ENCODE peak calls at places on chromosome 4, in nine cellular contexts. X is ELR; O is activated effector memory CD4-positive, alpha-beta T cell treated with anti-CD3 and anti-CD28 coated beads, Interleukin-2, amount 50 U/mL, for 16 hours; Y is fibroblast of pulmonary artery; Q is RCC 7860; R is hepatocyte; N is cardiac muscle cell; H is activated CD4-positive, alpha-beta T cell treated with anti-CD3 and anti-CD28 coated beads for 24 hours; Z is PC-9. W is an unnamed sample.
A peak's percentile ranks its signal among the peaks of the same experiment; 100 is the strongest.

GRCh38 chr4:78481180-78481579 is 70.4 kb upstream of the ANXA3 start:
- DNase-seq in X (peak; percentile 84), O (no peak), Y (peak; percentile 71), Q (peak; percentile 10), R (no peak), N (no peak), H (no peak), Z (no peak), W (no peak)

GRCh38 chr4:127709456-127709855 is 20.7 kb upstream of the SLC25A31 start:
- DNase-seq in X (no peak), O (no peak), Y (peak; percentile 24), Q (no peak), R (no peak), N (no peak), H (no peak), Z (no peak), W (no peak)

GRCh38 chr4:152281822-152282221 is 254.1 kb downstream of the FBXW7 start:
- DNase-seq in X (no peak), O (no peak), Y (no peak), Q (no peak), R (no peak), N (no peak), H (no peak), Z (no peak), W (no peak)

GRCh38 chr4:128600996-128601857 is 208.3 kb upstream of the JADE1 start:
- DNase-seq in X (peak; percentile 97), O (no peak), Y (peak; percentile 99), Q (peak; percentile 93), R (peak; percentile 90), N (no peak), H (no peak), Z (peak; percentile 63), W (no peak)

GRCh38 chr4:23373269-23373668 is 516.6 kb downstream of the PPARGC1A start:
- DNase-seq in X (peak; percentile 20), O (no peak), Y (peak; percentile 62), Q (peak; percentile 99), R (peak; percentile 76), N (peak; percentile 87), H (no peak), Z (peak; percentile 83), W (no peak)

GRCh38 chr4:110289601-110290100 is 91.2 kb upstream of the ELOVL6 start:
- DNase-seq in X (no peak), O (no peak), Y (no peak), Q (no peak), R (no peak), N (peak; percentile 5), H (no peak), Z (no peak), W (no peak)

GRCh38 chr4:168593399-168593798 is 96.5 kb downstream of the PALLD start:
- DNase-seq in X (no peak), O (no peak), Y (no peak), Q (no peak), R (no peak), N (no peak), H (no peak), Z (no peak), W (no peak)

GRCh38 chr4:159283697-159284492 is 181.0 kb downstream of the RAPGEF2 start:
- DNase-seq in X (peak; percentile 90), O (no peak), Y (peak; percentile 83), Q (peak; percentile 56), R (no peak), N (no peak), H (no peak), Z (peak; percentile 8), W (no peak)

GRCh38 chr4:52963976-52964375 is 101.9 kb downstream of the RASL11B start:
- DNase-seq in X (no peak), O (no peak), Y (no peak), Q (no peak), R (no peak), N (no peak), H (no peak), Z (no peak), W (no peak)

GRCh38 chr4:11198516-11199305 is 230.0 kb downstream of the HS3ST1 start:
- DNase-seq in X (no peak), O (no peak), Y (no peak), Q (no peak), R (no peak), N (no peak), H (no peak), Z (no peak), W (no peak)

GRCh38 chr4:158968961-158969360 is 133.9 kb upstream of the RAPGEF2 start:
- DNase-seq in X (no peak), O (no peak), Y (no peak), Q (no peak), R (no peak), N (no peak), H (no peak), Z (no peak), W (no peak)

GRCh38 chr4:173091362-173091761 is 77.2 kb upstream of the GALNT7 start:
- DNase-seq in X (no peak), O (no peak), Y (no peak), Q (no peak), R (no peak), N (no peak), H (no peak), Z (no peak), W (no peak)

GRCh38 chr4:69859140-69859539 is 805 bp downstream of the SULT1E1 start:
- DNase-seq in X (no peak), O (no peak), Y (no peak), Q (no peak), R (no peak), N (no peak), H (no peak), Z (no peak), W (no peak)

GRCh38 chr4:174503079-174503724 is 19.1 kb downstream of the HPGD start:
- DNase-seq in X (peak; percentile 41), O (no peak), Y (peak; percentile 26), Q (no peak), R (no peak), N (no peak), H (no peak), Z (no peak), W (no peak)

GRCh38 chr4:107747748-107748486 is 27.9 kb upstream of the PAPSS1 start:
- DNase-seq in X (no peak), O (no peak), Y (no peak), Q (no peak), R (no peak), N (no peak), H (no peak), Z (no peak), W (no peak)

GRCh38 chr4:72318771-72319170 is 250.2 kb downstream of the ADAMTS3 start:
- DNase-seq in X (peak; percentile 21), O (no peak), Y (no peak), Q (peak; percentile 78), R (no peak), N (no peak), H (no peak), Z (no peak), W (no peak)

GRCh38 chr4:8302331-8302730 is 32.8 kb downstream of the HTRA3 start:
- DNase-seq in X (no peak), O (peak; percentile 41), Y (no peak), Q (no peak), R (no peak), N (no peak), H (no peak), Z (no peak), W (no peak)

GRCh38 chr4:6562931-6563901 is 11.8 kb upstream of the MAN2B2 start:
- DNase-seq in X (peak; percentile 39), O (no peak), Y (no peak), Q (no peak), R (no peak), N (peak; percentile 40), H (no peak), Z (peak; percentile 43), W (no peak)

GRCh38 chr4:185488650-185489049 is 17.1 kb upstream of the CCDC110 start:
- DNase-seq in X (no peak), O (no peak), Y (no peak), Q (no peak), R (no peak), N (no peak), H (no peak), Z (no peak), W (no peak)

GRCh38 chr4:14749910-14750309 is 252.4 kb upstream of the CPEB2 start:
- DNase-seq in X (peak; percentile 26), O (no peak), Y (peak; percentile 8), Q (peak; percentile 17), R (peak; percentile 16), N (peak; percentile 38), H (peak; percentile 1), Z (peak; percentile 29), W (no peak)

GRCh38 chr4:124386163-124386562 is 326.4 kb downstream of the ANKRD50 start:
- DNase-seq in X (no peak), O (no peak), Y (peak; percentile 26), Q (no peak), R (no peak), N (no peak), H (no peak), Z (no peak), W (no peak)

GRCh38 chr4:107559653-107560052 is 160.4 kb downstream of the PAPSS1 start:
- DNase-seq in X (no peak), O (no peak), Y (no peak), Q (no peak), R (no peak), N (no peak), H (no peak), Z (no peak), W (no peak)

GRCh38 chr4:67746797-67747495 is 7.2 kb downstream of the GNRHR start:
- DNase-seq in X (peak; percentile 64), O (no peak), Y (peak; percentile 56), Q (peak; percentile 44), R (peak; percentile 52), N (peak; percentile 38), H (no peak), Z (no peak), W (no peak)

GRCh38 chr4:7518871-7519637 is 84.3 kb upstream of the PSAPL1 start:
- DNase-seq in X (no peak), O (no peak), Y (no peak), Q (no peak), R (no peak), N (no peak), H (no peak), Z (no peak), W (no peak)

GRCh38 chr4:41465135-41465761 is 72.7 kb upstream of the LIMCH1 start:
- DNase-seq in X (no peak), O (no peak), Y (no peak), Q (no peak), R (no peak), N (no peak), H (no peak), Z (no peak), W (no peak)